ENCODE peak calls at places on chromosomes 12 and 14, in eight cellular contexts. O is GM12865, R is epithelial cell of esophagus, M is fibroblast of the aortic adventitia, F is lower lobe of right lung, Y is transverse colon, W is choroid plexus epithelial cell, I is NB4. A is an unnamed sample.

GRCh38 chr14:64879635-64880381 is at the start of gene SPTB:
- DNase-seq in O (peak), R (no peak), M (no peak), F (peak), Y (peak), W (no peak), I (peak), A (no peak)

GRCh38 chr14:95895720-95896119 is 19.1 kb downstream of the TUNAR start:
- DNase-seq in O (peak), R (no peak), M (no peak), F (no peak), Y (no peak), W (no peak), I (peak), A (no peak)

GRCh38 chr12:100554608-100555077 is 18.8 kb upstream of the GAS2L3 start:
- DNase-seq in O (peak), R (peak), M (peak), F (no peak), Y (no peak), W (peak), I (peak), A (peak)

GRCh38 chr12:95733156-95733825 is 57.3 kb downstream of the NTN4 start:
- DNase-seq in O (no peak), R (no peak), M (peak), F (no peak), Y (no peak), W (no peak), I (no peak), A (peak)

GRCh38 chr12:122473543-122474323 is 27.0 kb downstream of the ZCCHC8 start:
- DNase-seq in O (peak), R (peak), M (no peak), F (no peak), Y (no peak), W (peak), I (peak), A (peak)

GRCh38 chr12:34291001-34291400 is 268.7 kb downstream of the ALG10 start:
- DNase-seq in O (no peak), R (no peak), M (no peak), F (no peak), Y (peak), W (no peak), I (no peak), A (no peak)

GRCh38 chr14:102317564-102318248 is 1.8 kb upstream of the ZNF839 start:
- DNase-seq in O (peak), R (peak), M (no peak), F (no peak), Y (peak), W (peak), I (peak), A (no peak)

GRCh38 chr12:90163975-90164374 is 455.3 kb upstream of the ATP2B1 start:
- DNase-seq in O (peak), R (no peak), M (no peak), F (no peak), Y (no peak), W (no peak), I (peak), A (no peak)

GRCh38 chr12:80698266-80698665 is 9.2 kb upstream of the MYF6 start:
- DNase-seq in O (no peak), R (no peak), M (no peak), F (no peak), Y (no peak), W (no peak), I (no peak), A (no peak)

GRCh38 chr14:100673085-100673806 is 53.4 kb upstream of the DLK1 start:
- DNase-seq in O (no peak), R (no peak), M (no peak), F (peak), Y (peak), W (no peak), I (peak), A (no peak)

GRCh38 chr14:45112886-45113772 is 21.2 kb downstream of the FKBP3 start:
- DNase-seq in O (no peak), R (peak), M (peak), F (no peak), Y (no peak), W (peak), I (no peak), A (peak)

GRCh38 chr12:127035011-127035879 is 1231.7 kb upstream of the TMEM132C start:
- DNase-seq in O (no peak), R (no peak), M (no peak), F (no peak), Y (no peak), W (no peak), I (no peak), A (no peak)

GRCh38 chr14:99995700-99996356 is 69.4 kb upstream of the EVL start:
- DNase-seq in O (peak), R (peak), M (peak), F (peak), Y (peak), W (peak), I (peak), A (peak)

GRCh38 chr14:64095620-64096019 is 198.6 kb downstream of the ESR2 start:
- DNase-seq in O (no peak), R (peak), M (peak), F (no peak), Y (no peak), W (peak), I (no peak), A (peak)

GRCh38 chr14:89616425-89617141 is 199.6 kb upstream of the FOXN3 start:
- DNase-seq in O (peak), R (no peak), M (peak), F (no peak), Y (no peak), W (peak), I (no peak), A (peak)

GRCh38 chr14:22500954-22501353 is 88.1 kb downstream of the DAD1 start:
- DNase-seq in O (no peak), R (no peak), M (no peak), F (no peak), Y (no peak), W (no peak), I (no peak), A (no peak)

GRCh38 chr12:49341777-49342065 is 4.7 kb upstream of the C1QL4 start:
- DNase-seq in O (no peak), R (no peak), M (no peak), F (no peak), Y (no peak), W (no peak), I (no peak), A (no peak)

GRCh38 chr14:76067536-76067935 is 82.0 kb downstream of the IFT43 start:
- DNase-seq in O (no peak), R (no peak), M (no peak), F (no peak), Y (no peak), W (no peak), I (no peak), A (peak)

GRCh38 chr12:128815779-128816642 is 7.7 kb downstream of the SLC15A4 start:
- DNase-seq in O (peak), R (no peak), M (peak), F (no peak), Y (no peak), W (no peak), I (no peak), A (no peak)

GRCh38 chr12:13369496-13369895 is 173.0 kb downstream of the EMP1 start:
- DNase-seq in O (no peak), R (no peak), M (no peak), F (no peak), Y (no peak), W (no peak), I (no peak), A (no peak)

GRCh38 chr14:51304956-51305355 is 64.9 kb downstream of the TMX1 start:
- DNase-seq in O (no peak), R (peak), M (peak), F (no peak), Y (no peak), W (peak), I (no peak), A (peak)

GRCh38 chr14:61280092-61280525 is 1.0 kb downstream of the TMEM30B start:
- DNase-seq in O (no peak), R (peak), M (no peak), F (no peak), Y (peak), W (no peak), I (no peak), A (no peak)

GRCh38 chr12:22544038-22544979 is at the start of gene C2CD5:
- DNase-seq in O (peak), R (peak), M (peak), F (peak), Y (peak), W (peak), I (peak), A (peak)
- TF ChIP-seq CTCF in O (peak), R (peak), M (peak), F (peak), Y (peak), W (peak), I (peak), A (peak)

DNA sequence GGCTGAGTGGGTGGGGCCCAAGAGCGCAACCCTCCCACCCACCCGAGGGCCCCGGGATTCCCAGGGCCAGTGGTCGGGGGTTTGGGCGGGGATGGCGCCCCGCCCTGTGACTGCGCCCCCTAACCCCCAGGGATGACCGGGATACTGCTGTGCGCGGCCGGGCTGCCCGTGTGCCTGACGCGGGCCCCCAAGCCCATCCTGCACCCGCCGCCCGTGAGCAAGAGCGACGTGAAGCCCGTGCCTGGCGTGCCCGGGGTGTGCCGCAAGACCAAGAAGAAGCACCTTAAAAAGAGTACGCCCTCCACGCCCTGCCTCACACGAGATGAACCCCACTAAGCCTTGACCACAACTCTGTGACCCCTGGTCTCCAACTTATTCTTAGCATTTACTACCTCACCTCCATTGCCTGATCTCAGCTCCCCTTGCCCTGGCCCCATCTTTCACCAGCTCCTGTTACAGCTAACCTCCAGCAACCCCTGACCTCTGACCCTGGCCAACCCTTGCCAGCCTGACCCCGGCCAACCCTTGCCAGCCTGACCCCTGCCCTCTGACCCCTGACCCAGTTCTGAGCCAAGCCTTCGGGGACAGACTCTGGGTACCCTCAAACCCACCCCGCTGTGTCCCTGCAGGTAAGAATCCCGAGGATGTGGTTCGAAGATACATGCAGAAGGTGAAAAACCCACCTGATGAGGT is 37.0 kb downstream of the DTX1 start:
- DNase-seq in O (no peak), R (no peak), M (no peak), F (no peak), Y (no peak), W (no peak), I (no peak), A (no peak)
- H3K4me3 ChIP-seq in O (no peak), R (no peak), M (no peak), F (no peak), Y (peak), W (no peak), I (no peak), A (no peak)

GRCh38 chr12:24111101-24111500 is 161.6 kb upstream of the SOX5 start:
- DNase-seq in O (no peak), R (peak), M (peak), F (no peak), Y (no peak), W (peak), I (no peak), A (no peak)

GRCh38 chr12:24113701-24114100 is 164.2 kb upstream of the SOX5 start:
- DNase-seq in O (no peak), R (no peak), M (peak), F (no peak), Y (no peak), W (peak), I (no peak), A (no peak)

GRCh38 chr12:24111591-24111990 is 162.1 kb upstream of the SOX5 start:
- DNase-seq in O (no peak), R (peak), M (peak), F (no peak), Y (no peak), W (peak), I (no peak), A (peak)

DNA sequence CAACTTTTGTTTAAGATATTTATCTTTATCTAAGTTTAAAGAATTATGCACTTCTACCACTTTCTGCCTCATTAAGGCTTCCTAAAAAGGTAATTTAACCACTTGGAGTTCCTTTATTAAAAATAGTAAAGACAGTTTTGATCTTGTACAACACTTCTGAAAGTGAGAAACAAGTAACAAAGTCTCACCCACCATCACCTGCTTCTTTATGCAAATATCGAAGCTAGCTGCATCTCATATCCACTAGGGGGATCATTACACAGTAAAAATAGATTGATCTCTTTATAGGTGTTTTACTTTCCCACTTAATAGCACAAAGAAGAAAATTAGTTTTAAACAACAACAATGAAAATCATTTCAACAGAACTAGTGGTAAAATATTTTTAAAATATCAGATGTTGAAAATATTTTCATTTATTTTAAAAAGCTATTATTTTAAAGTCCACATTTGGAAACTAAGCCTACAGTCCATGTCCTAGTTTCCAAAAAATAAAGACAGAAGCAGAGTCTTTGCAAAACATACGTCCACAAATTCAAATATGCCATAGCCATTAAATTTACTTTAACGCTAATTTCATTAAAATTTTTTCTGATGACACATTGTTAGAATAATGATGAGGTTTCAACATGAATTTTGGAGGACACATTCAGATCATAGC is 160.0 kb upstream of the SOX5 start:
- DNase-seq in O (peak), R (peak), M (peak), F (no peak), Y (no peak), W (peak), I (peak), A (peak)
- TF ChIP-seq CTCF in O (peak), R (peak), M (peak), F (peak), Y (peak), W (peak), I (peak), A (peak)

GRCh38 chr14:20559461-20559904 is 1.4 kb downstream of the RNASE9 start:
- DNase-seq in O (no peak), R (no peak), M (no peak), F (no peak), Y (no peak), W (no peak), I (no peak), A (no peak)
- H3K4me3 ChIP-seq in O (no peak), R (no peak), M (no peak), F (no peak), Y (no peak), W (no peak), I (no peak), A (no peak)